ENCODE peak calls at places on chromosome 15, in ten cellular contexts. One of them, this sample, is unnamed.

GRCh38 chr15:67833504-67834248 is 6.2 kb downstream of the RNU6-1 start:
- DNase-seq in thyroid gland: peak; percentile 42
- DNase-seq in Peyer's patch: peak; percentile 50
- DNase-seq in astrocyte: no peak
- DNase-seq in CD8-positive, alpha-beta T cell: peak; percentile 37
- DNase-seq in kidney epithelial cell: no peak
- DNase-seq in dorsolateral prefrontal cortex: no peak
- DNase-seq in sigmoid colon: peak; percentile 59
- DNase-seq in MM.1S: peak; percentile 54
- DNase-seq in GM12878: no peak
- DNase-seq in this sample: no peak

GRCh38 chr15:54962637-54963036 is 234.1 kb downstream of the RSL24D1 start:
- DNase-seq in astrocyte: no peak
- DNase-seq in GM12878: no peak
- DNase-seq in thyroid gland: no peak
- DNase-seq in dorsolateral prefrontal cortex: no peak
- DNase-seq in MM.1S: no peak
- DNase-seq in kidney epithelial cell: no peak
- DNase-seq in CD8-positive, alpha-beta T cell: no peak
- DNase-seq in sigmoid colon: no peak
- DNase-seq in Peyer's patch: no peak
- DNase-seq in this sample: no peak

GRCh38 chr15:65204236-65204930 is 6.9 kb downstream of the CILP start:
- DNase-seq in astrocyte: no peak
- DNase-seq in sigmoid colon: peak; percentile 40
- DNase-seq in thyroid gland: no peak
- DNase-seq in kidney epithelial cell: no peak
- DNase-seq in dorsolateral prefrontal cortex: no peak
- DNase-seq in Peyer's patch: no peak
- DNase-seq in GM12878: no peak
- DNase-seq in CD8-positive, alpha-beta T cell: no peak
- DNase-seq in MM.1S: no peak
- DNase-seq in this sample: no peak

GRCh38 chr15:82091636-82092140 is 45.9 kb upstream of the MEX3B start:
- DNase-seq in astrocyte: no peak
- DNase-seq in sigmoid colon: no peak
- DNase-seq in Peyer's patch: no peak
- DNase-seq in dorsolateral prefrontal cortex: no peak
- DNase-seq in GM12878: no peak
- DNase-seq in CD8-positive, alpha-beta T cell: no peak
- DNase-seq in thyroid gland: no peak
- DNase-seq in MM.1S: no peak
- DNase-seq in kidney epithelial cell: no peak
- DNase-seq in this sample: no peak

GRCh38 chr15:94193906-94194305 is 37.5 kb upstream of the MCTP2 start:
- DNase-seq in kidney epithelial cell: no peak
- DNase-seq in thyroid gland: no peak
- DNase-seq in dorsolateral prefrontal cortex: no peak
- DNase-seq in Peyer's patch: no peak
- DNase-seq in sigmoid colon: no peak
- DNase-seq in CD8-positive, alpha-beta T cell: no peak
- DNase-seq in MM.1S: no peak
- DNase-seq in GM12878: no peak
- DNase-seq in astrocyte: no peak
- DNase-seq in this sample: no peak

GRCh38 chr15:95086543-95087252 is 855.3 kb downstream of the MCTP2 start:
- DNase-seq in astrocyte: peak; percentile 73
- DNase-seq in dorsolateral prefrontal cortex: no peak
- DNase-seq in MM.1S: no peak
- DNase-seq in GM12878: no peak
- DNase-seq in kidney epithelial cell: no peak
- DNase-seq in sigmoid colon: no peak
- DNase-seq in thyroid gland: no peak
- DNase-seq in CD8-positive, alpha-beta T cell: no peak
- DNase-seq in Peyer's patch: no peak
- DNase-seq in this sample: peak; percentile 37

GRCh38 chr15:62569460-62570404 is 404.6 kb upstream of the C2CD4B start:
- DNase-seq in kidney epithelial cell: peak; percentile 57
- DNase-seq in astrocyte: peak; percentile 84
- DNase-seq in MM.1S: no peak
- DNase-seq in GM12878: no peak
- DNase-seq in sigmoid colon: no peak
- DNase-seq in thyroid gland: peak; percentile 69
- DNase-seq in Peyer's patch: no peak
- DNase-seq in dorsolateral prefrontal cortex: no peak
- DNase-seq in CD8-positive, alpha-beta T cell: no peak
- DNase-seq in this sample: peak; percentile 79

GRCh38 chr15:68818088-68818670 is 2.5 kb downstream of the ANP32A start:
- DNase-seq in kidney epithelial cell: no peak
- DNase-seq in CD8-positive, alpha-beta T cell: peak; percentile 68
- DNase-seq in dorsolateral prefrontal cortex: peak; percentile 50
- DNase-seq in astrocyte: peak; percentile 51
- DNase-seq in GM12878: no peak
- DNase-seq in Peyer's patch: peak; percentile 61
- DNase-seq in sigmoid colon: peak; percentile 83
- DNase-seq in MM.1S: peak; percentile 57
- DNase-seq in thyroid gland: peak; percentile 70
- DNase-seq in this sample: no peak

GRCh38 chr15:68829068-68829467 is 8.4 kb upstream of the ANP32A start:
- DNase-seq in dorsolateral prefrontal cortex: no peak
- DNase-seq in GM12878: no peak
- DNase-seq in kidney epithelial cell: no peak
- DNase-seq in astrocyte: no peak
- DNase-seq in CD8-positive, alpha-beta T cell: peak; percentile 24
- DNase-seq in sigmoid colon: no peak
- DNase-seq in Peyer's patch: no peak
- DNase-seq in MM.1S: peak; percentile 47
- DNase-seq in thyroid gland: no peak
- DNase-seq in this sample: no peak

GRCh38 chr15:78239811-78240210 is 5.4 kb upstream of the ACSBG1 start:
- DNase-seq in GM12878: no peak
- DNase-seq in kidney epithelial cell: no peak
- DNase-seq in MM.1S: no peak
- DNase-seq in CD8-positive, alpha-beta T cell: no peak
- DNase-seq in thyroid gland: no peak
- DNase-seq in dorsolateral prefrontal cortex: no peak
- DNase-seq in sigmoid colon: no peak
- DNase-seq in astrocyte: no peak
- DNase-seq in Peyer's patch: no peak
- DNase-seq in this sample: no peak

GRCh38 chr15:25947336-25948080 is 84.4 kb upstream of the ATP10A start:
- DNase-seq in MM.1S: no peak
- DNase-seq in GM12878: no peak
- DNase-seq in CD8-positive, alpha-beta T cell: no peak
- DNase-seq in dorsolateral prefrontal cortex: peak; percentile 40
- DNase-seq in thyroid gland: peak; percentile 16
- DNase-seq in astrocyte: peak; percentile 14
- DNase-seq in Peyer's patch: no peak
- DNase-seq in kidney epithelial cell: no peak
- DNase-seq in sigmoid colon: no peak
- DNase-seq in this sample: no peak

GRCh38 chr15:84699538-84700191 is 16.3 kb downstream of the SEC11A start:
- DNase-seq in kidney epithelial cell: no peak
- DNase-seq in thyroid gland: no peak
- DNase-seq in sigmoid colon: no peak
- DNase-seq in MM.1S: no peak
- DNase-seq in astrocyte: no peak
- DNase-seq in CD8-positive, alpha-beta T cell: no peak
- DNase-seq in GM12878: no peak
- DNase-seq in Peyer's patch: no peak
- DNase-seq in dorsolateral prefrontal cortex: no peak
- DNase-seq in this sample: no peak

GRCh38 chr15:49083471-49084284 is 37.4 kb upstream of the SECISBP2L start:
- DNase-seq in CD8-positive, alpha-beta T cell: no peak
- DNase-seq in sigmoid colon: no peak
- DNase-seq in dorsolateral prefrontal cortex: no peak
- DNase-seq in Peyer's patch: no peak
- DNase-seq in astrocyte: peak; percentile 66
- DNase-seq in GM12878: no peak
- DNase-seq in thyroid gland: no peak
- DNase-seq in kidney epithelial cell: no peak
- DNase-seq in MM.1S: no peak
- DNase-seq in this sample: peak; percentile 30

DNA sequence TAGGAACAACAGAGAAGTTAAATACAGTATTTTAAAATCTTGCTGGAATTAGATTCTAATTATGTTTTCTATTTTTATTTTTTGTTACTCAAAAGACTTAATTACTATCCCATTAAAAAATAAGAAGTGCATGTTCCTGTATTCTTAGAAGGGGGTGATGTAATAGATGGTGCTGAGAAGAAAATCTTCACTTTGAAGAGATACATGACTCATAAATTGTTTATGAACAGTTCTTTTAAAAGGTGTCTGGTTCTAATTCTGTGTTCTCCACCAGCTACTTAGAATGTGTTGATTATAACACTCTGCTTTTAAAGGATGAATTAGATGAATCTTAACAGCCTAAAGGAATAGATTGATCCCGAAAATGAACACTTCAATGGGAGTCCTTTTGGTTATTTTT is 8.2 kb downstream of the RCN2 start:
- DNase-seq in kidney epithelial cell: no peak
- DNase-seq in thyroid gland: no peak
- DNase-seq in astrocyte: no peak
- DNase-seq in GM12878: no peak
- DNase-seq in CD8-positive, alpha-beta T cell: no peak
- DNase-seq in sigmoid colon: no peak
- DNase-seq in Peyer's patch: no peak
- DNase-seq in MM.1S: no peak
- DNase-seq in dorsolateral prefrontal cortex: no peak
- DNase-seq in this sample: no peak
- TF ChIP-seq CTCF in kidney epithelial cell: no peak
- TF ChIP-seq CTCF in thyroid gland: no peak
- TF ChIP-seq CTCF in astrocyte: no peak
- TF ChIP-seq CTCF in GM12878: no peak
- TF ChIP-seq CTCF in CD8-positive, alpha-beta T cell: no peak
- TF ChIP-seq CTCF in sigmoid colon: no peak
- TF ChIP-seq CTCF in Peyer's patch: no peak
- TF ChIP-seq CTCF in MM.1S: no peak
- TF ChIP-seq CTCF in dorsolateral prefrontal cortex: no peak
- TF ChIP-seq CTCF in this sample: no peak

DNA sequence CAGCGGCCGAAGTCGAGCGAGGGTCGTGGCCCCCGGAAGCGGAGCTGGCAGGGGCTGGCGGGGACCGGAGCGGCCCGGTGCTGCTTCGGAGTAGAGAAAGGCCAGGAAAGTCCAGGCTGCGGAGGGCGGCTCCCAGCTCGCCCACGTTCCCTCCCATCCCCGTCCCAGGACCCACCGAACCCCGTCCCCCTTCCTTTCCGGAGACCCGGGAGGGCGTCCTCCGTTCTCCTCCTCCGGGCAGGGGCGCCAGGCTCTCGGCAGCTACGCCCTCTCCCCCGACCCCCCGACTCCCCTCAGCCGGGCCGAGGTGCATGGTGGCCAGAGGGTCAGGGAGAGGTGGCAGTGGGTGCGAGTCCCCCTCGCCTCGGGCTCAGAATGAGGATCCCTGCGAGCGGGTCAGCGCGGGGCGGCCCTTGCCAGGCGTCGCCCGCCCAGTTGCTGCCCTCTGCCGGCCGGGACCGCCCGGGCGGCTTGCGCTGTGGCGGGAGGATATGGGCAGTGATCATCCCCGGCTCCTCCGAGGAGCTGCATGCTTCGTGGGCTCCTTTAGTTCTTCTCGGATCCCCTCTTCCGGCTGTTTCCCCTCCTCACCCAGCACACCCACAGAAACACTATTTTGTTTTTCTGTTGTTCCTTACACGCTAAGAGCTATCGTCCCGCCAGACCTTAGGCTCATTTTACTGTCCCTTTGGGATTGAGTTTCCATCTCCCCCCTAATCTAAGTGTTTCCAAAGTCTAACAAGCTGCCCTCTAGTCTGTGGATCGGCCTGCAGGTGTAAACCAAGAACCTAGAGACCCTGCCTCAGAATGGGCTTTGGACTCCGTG is 744 bp upstream of the ALDH1A2 start:
- DNase-seq in Peyer's patch: no peak
- DNase-seq in GM12878: no peak
- DNase-seq in dorsolateral prefrontal cortex: no peak
- DNase-seq in CD8-positive, alpha-beta T cell: peak; percentile 36
- DNase-seq in astrocyte: no peak
- DNase-seq in thyroid gland: peak; percentile 66
- DNase-seq in kidney epithelial cell: no peak
- DNase-seq in MM.1S: peak; percentile 32
- DNase-seq in sigmoid colon: peak; percentile 71
- DNase-seq in this sample: no peak
- H3K27me3 ChIP-seq in Peyer's patch: peaks cover 26% of the 10 kb centered on the region
- H3K27me3 ChIP-seq in GM12878: peaks cover 2% of the 10 kb centered on the region
- H3K27me3 ChIP-seq in dorsolateral prefrontal cortex: peaks cover 51% of the 10 kb centered on the region
- H3K27me3 ChIP-seq in CD8-positive, alpha-beta T cell: peaks cover 25% of the 10 kb centered on the region
- H3K27me3 ChIP-seq in astrocyte: peaks cover 63% of the 10 kb centered on the region
- H3K27me3 ChIP-seq in thyroid gland: peaks cover 26% of the 10 kb centered on the region
- H3K27me3 ChIP-seq in kidney epithelial cell: peaks cover 12% of the 10 kb centered on the region
- H3K27me3 ChIP-seq in MM.1S: peaks cover 5% of the 10 kb centered on the region
- H3K27me3 ChIP-seq in sigmoid colon: peaks cover 25% of the 10 kb centered on the region
- H3K27me3 ChIP-seq in this sample: peaks cover 19% of the 10 kb centered on the region

GRCh38 chr15:23439513-23439912 is 7.5 kb downstream of the GOLGA6L2 start:
- DNase-seq in Peyer's patch: no peak
- DNase-seq in MM.1S: no peak
- DNase-seq in GM12878: no peak
- DNase-seq in thyroid gland: no peak
- DNase-seq in dorsolateral prefrontal cortex: no peak
- DNase-seq in sigmoid colon: no peak
- DNase-seq in kidney epithelial cell: no peak
- DNase-seq in CD8-positive, alpha-beta T cell: no peak
- DNase-seq in astrocyte: no peak
- DNase-seq in this sample: no peak
- TF ChIP-seq CTCF in Peyer's patch: no peak
- TF ChIP-seq CTCF in MM.1S: no peak
- TF ChIP-seq CTCF in GM12878: no peak
- TF ChIP-seq CTCF in thyroid gland: no peak
- TF ChIP-seq CTCF in dorsolateral prefrontal cortex: no peak
- TF ChIP-seq CTCF in sigmoid colon: no peak
- TF ChIP-seq CTCF in kidney epithelial cell: no peak
- TF ChIP-seq CTCF in CD8-positive, alpha-beta T cell: no peak
- TF ChIP-seq CTCF in astrocyte: no peak
- TF ChIP-seq CTCF in this sample: no peak

DNA sequence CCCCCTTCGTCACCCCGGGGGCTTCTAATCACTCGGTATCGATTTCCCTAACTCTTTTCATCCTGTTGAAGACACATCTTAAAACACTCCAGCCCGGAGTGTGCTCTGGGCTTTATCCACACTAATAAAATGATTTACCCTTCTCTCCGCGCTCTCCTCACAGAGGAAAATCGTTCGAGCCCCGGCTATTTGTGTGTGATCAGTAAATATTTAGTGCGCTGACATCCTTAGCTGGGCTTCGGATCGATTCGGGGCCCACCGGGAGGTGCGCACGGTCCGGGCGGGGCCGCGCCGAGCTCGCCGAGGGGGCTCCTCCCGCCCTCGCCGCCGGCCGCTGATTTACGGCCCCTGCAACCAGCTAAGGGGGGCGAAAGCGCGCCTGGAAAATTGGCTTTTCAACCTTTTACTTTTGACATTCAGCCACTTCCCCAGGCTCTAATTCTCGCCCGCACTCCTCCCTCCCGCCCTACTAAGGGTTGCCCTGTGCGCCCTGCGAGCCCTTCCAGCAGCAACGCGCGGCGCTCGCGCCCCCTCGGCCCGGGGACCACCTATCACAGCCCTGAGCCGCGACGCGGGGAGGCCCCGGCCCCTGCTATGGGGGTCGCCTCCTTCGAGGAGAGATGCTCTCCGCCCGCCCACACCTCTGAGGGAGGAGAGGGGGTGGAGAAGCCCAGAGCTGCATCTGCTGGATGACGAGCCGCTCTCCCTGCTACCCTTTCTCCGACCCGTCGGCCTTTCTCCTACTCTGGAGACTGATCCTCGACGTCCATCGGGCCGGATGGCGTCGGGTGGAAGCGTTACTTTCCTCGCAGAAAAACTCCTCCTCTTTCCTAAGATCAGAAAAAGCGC is 7.9 kb upstream of the NR2F2 start:
- DNase-seq in astrocyte: peak; percentile 27
- DNase-seq in thyroid gland: peak; percentile 5
- DNase-seq in MM.1S: no peak
- DNase-seq in kidney epithelial cell: no peak
- DNase-seq in CD8-positive, alpha-beta T cell: no peak
- DNase-seq in GM12878: no peak
- DNase-seq in Peyer's patch: no peak
- DNase-seq in dorsolateral prefrontal cortex: no peak
- DNase-seq in sigmoid colon: peak; percentile 80
- DNase-seq in this sample: no peak
- H3K27me3 ChIP-seq in astrocyte: no peaks in the 10 kb centered on the region
- H3K27me3 ChIP-seq in thyroid gland: peaks cover 14% of the 10 kb centered on the region
- H3K27me3 ChIP-seq in MM.1S: peaks cover 8% of the 10 kb centered on the region
- H3K27me3 ChIP-seq in kidney epithelial cell: no peaks in the 10 kb centered on the region
- H3K27me3 ChIP-seq in CD8-positive, alpha-beta T cell: peaks cover 36% of the 10 kb centered on the region
- H3K27me3 ChIP-seq in GM12878: no peaks in the 10 kb centered on the region
- H3K27me3 ChIP-seq in Peyer's patch: peaks cover 18% of the 10 kb centered on the region
- H3K27me3 ChIP-seq in dorsolateral prefrontal cortex: peaks cover 99% of the 10 kb centered on the region
- H3K27me3 ChIP-seq in sigmoid colon: no peaks in the 10 kb centered on the region
- H3K27me3 ChIP-seq in this sample: no peaks in the 10 kb centered on the region